ENCODE peak calls at places on chromosomes 12 and 14, in eight cellular contexts. One of them, this sample, is unnamed.

GRCh38 chr12:107591095-107591375 is 94.6 kb upstream of the PWP1 start:
- DNase-seq in caudate nucleus: no peak
- DNase-seq in uterus: no peak
- DNase-seq in substantia nigra: no peak
- DNase-seq in ovary: no peak
- DNase-seq in hepatocyte: no peak
- DNase-seq in RWPE2: no peak
- DNase-seq in gastrocnemius medialis: no peak
- DNase-seq in this sample: no peak

GRCh38 chr12:107732365-107732764 is 28.6 kb downstream of the PRDM4 start:
- DNase-seq in caudate nucleus: no peak
- DNase-seq in uterus: no peak
- DNase-seq in substantia nigra: no peak
- DNase-seq in ovary: no peak
- DNase-seq in hepatocyte: no peak
- DNase-seq in RWPE2: no peak
- DNase-seq in gastrocnemius medialis: no peak
- DNase-seq in this sample: no peak

GRCh38 chr12:526089-526488 is 66.3 kb downstream of the B4GALNT3 start:
- DNase-seq in caudate nucleus: no peak
- DNase-seq in uterus: no peak
- DNase-seq in substantia nigra: no peak
- DNase-seq in ovary: no peak
- DNase-seq in hepatocyte: no peak
- DNase-seq in RWPE2: no peak
- DNase-seq in gastrocnemius medialis: no peak
- DNase-seq in this sample: no peak

GRCh38 chr14:99382781-99383456 is 97.7 kb downstream of the SETD3 start:
- DNase-seq in caudate nucleus: no peak
- DNase-seq in uterus: no peak
- DNase-seq in substantia nigra: no peak
- DNase-seq in ovary: no peak
- DNase-seq in hepatocyte: no peak
- DNase-seq in RWPE2: no peak
- DNase-seq in gastrocnemius medialis: no peak
- DNase-seq in this sample: no peak

GRCh38 chr14:88614218-88614907 is 51.5 kb downstream of the ZC3H14 start:
- DNase-seq in caudate nucleus: no peak
- DNase-seq in uterus: no peak
- DNase-seq in substantia nigra: no peak
- DNase-seq in ovary: no peak
- DNase-seq in hepatocyte: no peak
- DNase-seq in RWPE2: no peak
- DNase-seq in gastrocnemius medialis: no peak
- DNase-seq in this sample: no peak

GRCh38 chr14:29320261-29320660 is 553.7 kb downstream of the FOXG1 start:
- DNase-seq in caudate nucleus: no peak
- DNase-seq in uterus: no peak
- DNase-seq in substantia nigra: no peak
- DNase-seq in ovary: no peak
- DNase-seq in hepatocyte: peak
- DNase-seq in RWPE2: no peak
- DNase-seq in gastrocnemius medialis: no peak
- DNase-seq in this sample: no peak

GRCh38 chr12:122117979-122118378 is 39.4 kb downstream of the MLXIP start:
- DNase-seq in caudate nucleus: no peak
- DNase-seq in uterus: no peak
- DNase-seq in substantia nigra: no peak
- DNase-seq in ovary: no peak
- DNase-seq in hepatocyte: no peak
- DNase-seq in RWPE2: no peak
- DNase-seq in gastrocnemius medialis: peak
- DNase-seq in this sample: no peak

GRCh38 chr12:20490213-20490612 is 121.9 kb downstream of the PDE3A start:
- DNase-seq in caudate nucleus: no peak
- DNase-seq in uterus: no peak
- DNase-seq in substantia nigra: no peak
- DNase-seq in ovary: no peak
- DNase-seq in hepatocyte: no peak
- DNase-seq in RWPE2: no peak
- DNase-seq in gastrocnemius medialis: no peak
- DNase-seq in this sample: no peak

GRCh38 chr12:130335517-130336392 is 1.9 kb upstream of the PIWIL1 start:
- DNase-seq in caudate nucleus: no peak
- DNase-seq in uterus: peak
- DNase-seq in substantia nigra: no peak
- DNase-seq in ovary: no peak
- DNase-seq in hepatocyte: peak
- DNase-seq in RWPE2: no peak
- DNase-seq in gastrocnemius medialis: no peak
- DNase-seq in this sample: no peak

GRCh38 chr12:42162940-42163339 is 18.3 kb upstream of the GXYLT1 start:
- DNase-seq in caudate nucleus: no peak
- DNase-seq in uterus: no peak
- DNase-seq in substantia nigra: no peak
- DNase-seq in ovary: no peak
- DNase-seq in hepatocyte: no peak
- DNase-seq in RWPE2: no peak
- DNase-seq in gastrocnemius medialis: no peak
- DNase-seq in this sample: no peak

GRCh38 chr14:71498151-71498734 is 434.0 kb upstream of the RGS6 start:
- DNase-seq in caudate nucleus: no peak
- DNase-seq in uterus: no peak
- DNase-seq in substantia nigra: no peak
- DNase-seq in ovary: no peak
- DNase-seq in hepatocyte: no peak
- DNase-seq in RWPE2: no peak
- DNase-seq in gastrocnemius medialis: no peak
- DNase-seq in this sample: no peak

GRCh38 chr12:40152783-40153383 is 47.0 kb upstream of the SLC2A13 start:
- DNase-seq in caudate nucleus: no peak
- DNase-seq in uterus: peak
- DNase-seq in substantia nigra: no peak
- DNase-seq in ovary: peak
- DNase-seq in hepatocyte: peak
- DNase-seq in RWPE2: no peak
- DNase-seq in gastrocnemius medialis: no peak
- DNase-seq in this sample: no peak

GRCh38 chr14:97824218-97824617 is 1027.0 kb downstream of the VRK1 start:
- DNase-seq in caudate nucleus: no peak
- DNase-seq in uterus: no peak
- DNase-seq in substantia nigra: no peak
- DNase-seq in ovary: no peak
- DNase-seq in hepatocyte: no peak
- DNase-seq in RWPE2: no peak
- DNase-seq in gastrocnemius medialis: no peak
- DNase-seq in this sample: no peak

GRCh38 chr12:112716099-112717093 is 75.2 kb upstream of the RPH3A start:
- DNase-seq in caudate nucleus: no peak
- DNase-seq in uterus: no peak
- DNase-seq in substantia nigra: no peak
- DNase-seq in ovary: no peak
- DNase-seq in hepatocyte: no peak
- DNase-seq in RWPE2: no peak
- DNase-seq in gastrocnemius medialis: no peak
- DNase-seq in this sample: no peak

GRCh38 chr12:7019043-7019569 is 830 bp upstream of the LPCAT3 start:
- DNase-seq in caudate nucleus: no peak
- DNase-seq in uterus: no peak
- DNase-seq in substantia nigra: no peak
- DNase-seq in ovary: no peak
- DNase-seq in hepatocyte: no peak
- DNase-seq in RWPE2: no peak
- DNase-seq in gastrocnemius medialis: no peak
- DNase-seq in this sample: no peak

GRCh38 chr12:47740536-47741339 is 15.4 kb upstream of the ENDOU start:
- DNase-seq in caudate nucleus: no peak
- DNase-seq in uterus: no peak
- DNase-seq in substantia nigra: no peak
- DNase-seq in ovary: no peak
- DNase-seq in hepatocyte: no peak
- DNase-seq in RWPE2: peak
- DNase-seq in gastrocnemius medialis: no peak
- DNase-seq in this sample: no peak

GRCh38 chr12:27289414-27289813 is 43.2 kb upstream of the BMAL2 start:
- DNase-seq in caudate nucleus: no peak
- DNase-seq in uterus: no peak
- DNase-seq in substantia nigra: no peak
- DNase-seq in ovary: no peak
- DNase-seq in hepatocyte: no peak
- DNase-seq in RWPE2: no peak
- DNase-seq in gastrocnemius medialis: no peak
- DNase-seq in this sample: no peak

GRCh38 chr14:37122288-37122687 is 50.1 kb downstream of the SLC25A21 start:
- DNase-seq in caudate nucleus: no peak
- DNase-seq in uterus: no peak
- DNase-seq in substantia nigra: no peak
- DNase-seq in ovary: no peak
- DNase-seq in hepatocyte: peak
- DNase-seq in RWPE2: no peak
- DNase-seq in gastrocnemius medialis: no peak
- DNase-seq in this sample: peak

GRCh38 chr12:119990382-119990874 is 1.4 kb downstream of the BICDL1 start:
- DNase-seq in caudate nucleus: no peak
- DNase-seq in uterus: no peak
- DNase-seq in substantia nigra: no peak
- DNase-seq in ovary: no peak
- DNase-seq in hepatocyte: no peak
- DNase-seq in RWPE2: no peak
- DNase-seq in gastrocnemius medialis: no peak
- DNase-seq in this sample: no peak

GRCh38 chr14:61710853-61711817 is 15.8 kb downstream of the HIF1A start:
- DNase-seq in caudate nucleus: no peak
- DNase-seq in uterus: no peak
- DNase-seq in substantia nigra: no peak
- DNase-seq in ovary: no peak
- DNase-seq in hepatocyte: no peak
- DNase-seq in RWPE2: no peak
- DNase-seq in gastrocnemius medialis: no peak
- DNase-seq in this sample: peak

GRCh38 chr14:61561657-61562276 is 133.5 kb upstream of the HIF1A start:
- DNase-seq in caudate nucleus: no peak
- DNase-seq in uterus: peak
- DNase-seq in substantia nigra: no peak
- DNase-seq in ovary: peak
- DNase-seq in hepatocyte: peak
- DNase-seq in RWPE2: peak
- DNase-seq in gastrocnemius medialis: peak
- DNase-seq in this sample: peak

GRCh38 chr14:72907886-72908285 is 14.0 kb upstream of the DPF3 start:
- DNase-seq in caudate nucleus: no peak
- DNase-seq in uterus: no peak
- DNase-seq in substantia nigra: no peak
- DNase-seq in ovary: no peak
- DNase-seq in hepatocyte: peak
- DNase-seq in RWPE2: no peak
- DNase-seq in gastrocnemius medialis: no peak
- DNase-seq in this sample: no peak

GRCh38 chr14:73700325-73700724 is 13.9 kb downstream of the PNMA1 start:
- DNase-seq in caudate nucleus: no peak
- DNase-seq in uterus: no peak
- DNase-seq in substantia nigra: no peak
- DNase-seq in ovary: no peak
- DNase-seq in hepatocyte: no peak
- DNase-seq in RWPE2: no peak
- DNase-seq in gastrocnemius medialis: no peak
- DNase-seq in this sample: no peak

GRCh38 chr14:68408680-68409079 is 384.2 kb downstream of the ZFP36L1 start:
- DNase-seq in caudate nucleus: no peak
- DNase-seq in uterus: no peak
- DNase-seq in substantia nigra: no peak
- DNase-seq in ovary: no peak
- DNase-seq in hepatocyte: no peak
- DNase-seq in RWPE2: no peak
- DNase-seq in gastrocnemius medialis: no peak
- DNase-seq in this sample: no peak

GRCh38 chr14:61462566-61463195 is 141.3 kb downstream of the PRKCH start:
- DNase-seq in caudate nucleus: no peak
- DNase-seq in uterus: no peak
- DNase-seq in substantia nigra: no peak
- DNase-seq in ovary: no peak
- DNase-seq in hepatocyte: peak
- DNase-seq in RWPE2: no peak
- DNase-seq in gastrocnemius medialis: no peak
- DNase-seq in this sample: peak

GRCh38 chr12:38912116-38912515 is 6.7 kb upstream of the CPNE8 start:
- DNase-seq in caudate nucleus: no peak
- DNase-seq in uterus: no peak
- DNase-seq in substantia nigra: no peak
- DNase-seq in ovary: no peak
- DNase-seq in hepatocyte: no peak
- DNase-seq in RWPE2: no peak
- DNase-seq in gastrocnemius medialis: no peak
- DNase-seq in this sample: no peak

GRCh38 chr12:6764011-6764828 is 1.9 kb upstream of the PTMS start:
- DNase-seq in caudate nucleus: peak
- DNase-seq in uterus: peak
- DNase-seq in substantia nigra: peak
- DNase-seq in ovary: peak
- DNase-seq in hepatocyte: peak
- DNase-seq in RWPE2: peak
- DNase-seq in gastrocnemius medialis: peak
- DNase-seq in this sample: peak

GRCh38 chr12:68806488-68807237 is 1.3 kb upstream of the MDM2 start:
- DNase-seq in caudate nucleus: no peak
- DNase-seq in uterus: no peak
- DNase-seq in substantia nigra: no peak
- DNase-seq in ovary: no peak
- DNase-seq in hepatocyte: no peak
- DNase-seq in RWPE2: no peak
- DNase-seq in gastrocnemius medialis: no peak
- DNase-seq in this sample: no peak
- H3K27ac ChIP-seq in caudate nucleus: no peak
- H3K27ac ChIP-seq in uterus: peak
- H3K27ac ChIP-seq in substantia nigra: peak
- H3K27ac ChIP-seq in ovary: peak
- H3K27ac ChIP-seq in hepatocyte: peak
- H3K27ac ChIP-seq in RWPE2: peak
- H3K27ac ChIP-seq in gastrocnemius medialis: peak
- H3K27ac ChIP-seq in this sample: peak

GRCh38 chr12:128660532-128661215 is 163.1 kb downstream of the SLC15A4 start:
- DNase-seq in caudate nucleus: no peak
- DNase-seq in uterus: no peak
- DNase-seq in substantia nigra: no peak
- DNase-seq in ovary: no peak
- DNase-seq in hepatocyte: no peak
- DNase-seq in RWPE2: no peak
- DNase-seq in gastrocnemius medialis: no peak
- DNase-seq in this sample: no peak
- H3K27ac ChIP-seq in caudate nucleus: no peak
- H3K27ac ChIP-seq in uterus: no peak
- H3K27ac ChIP-seq in substantia nigra: no peak
- H3K27ac ChIP-seq in ovary: no peak
- H3K27ac ChIP-seq in hepatocyte: peak
- H3K27ac ChIP-seq in RWPE2: no peak
- H3K27ac ChIP-seq in gastrocnemius medialis: no peak
- H3K27ac ChIP-seq in this sample: no peak

GRCh38 chr14:52551696-52552062 is 626 bp downstream of the TXNDC16 start:
- DNase-seq in caudate nucleus: no peak
- DNase-seq in uterus: no peak
- DNase-seq in substantia nigra: no peak
- DNase-seq in ovary: no peak
- DNase-seq in hepatocyte: peak
- DNase-seq in RWPE2: no peak
- DNase-seq in gastrocnemius medialis: no peak
- DNase-seq in this sample: no peak
- H3K27ac ChIP-seq in caudate nucleus: peak
- H3K27ac ChIP-seq in uterus: peak
- H3K27ac ChIP-seq in substantia nigra: peak
- H3K27ac ChIP-seq in ovary: peak
- H3K27ac ChIP-seq in hepatocyte: peak
- H3K27ac ChIP-seq in RWPE2: peak
- H3K27ac ChIP-seq in gastrocnemius medialis: peak
- H3K27ac ChIP-seq in this sample: peak

GRCh38 chr14:22594156-22594716 is 3.9 kb upstream of the ABHD4 start:
- DNase-seq in caudate nucleus: no peak
- DNase-seq in uterus: no peak
- DNase-seq in substantia nigra: no peak
- DNase-seq in ovary: no peak
- DNase-seq in hepatocyte: no peak
- DNase-seq in RWPE2: no peak
- DNase-seq in gastrocnemius medialis: no peak
- DNase-seq in this sample: no peak
- H3K27ac ChIP-seq in caudate nucleus: no peak
- H3K27ac ChIP-seq in uterus: no peak
- H3K27ac ChIP-seq in substantia nigra: no peak
- H3K27ac ChIP-seq in ovary: no peak
- H3K27ac ChIP-seq in hepatocyte: no peak
- H3K27ac ChIP-seq in RWPE2: no peak
- H3K27ac ChIP-seq in gastrocnemius medialis: no peak
- H3K27ac ChIP-seq in this sample: no peak

This sample was measured in epithelial cell of prostate.